ENCODE peak calls at places on chromosome 22, in six cellular contexts. R is lower lobe of right lung, U is brain microvascular endothelial cell, X is GM10248, G is Caco-2, D is heart left ventricle. L is an unnamed sample.

GRCh38 chr22:29702931-29703594 is 16.7 kb upstream of the CABP7 start:
- DNase-seq in R (peak), G (no peak), U (no peak), D (no peak), X (no peak), L (no peak)

GRCh38 chr22:33014621-33015020 is 43.6 kb downstream of the SYN3 start:
- DNase-seq in G (no peak), R (no peak), U (no peak), D (no peak), X (no peak), L (no peak)

GRCh38 chr22:22944268-22944985 is 56.8 kb downstream of the IGLL5 start:
- DNase-seq in G (no peak), D (no peak), R (no peak), U (no peak), X (no peak), L (no peak)

GRCh38 chr22:44389181-44389580 is 76.4 kb upstream of the SHISAL1 start:
- DNase-seq in R (peak), D (no peak), X (no peak), U (no peak), G (no peak), L (no peak)

GRCh38 chr22:32693102-32693501 is 108.4 kb upstream of the TIMP3 start:
- DNase-seq in R (no peak), D (no peak), U (no peak), X (no peak), G (no peak), L (peak)

GRCh38 chr22:47445716-47446290 is 683.4 kb downstream of the TBC1D22A start:
- DNase-seq in U (no peak), G (no peak), X (no peak), D (no peak), R (no peak), L (no peak)

GRCh38 chr22:24809331-24809730 is 3.3 kb downstream of the SGSM1 start:
- DNase-seq in R (no peak), D (no peak), U (no peak), X (no peak), G (no peak), L (no peak)

GRCh38 chr22:17501679-17502285 is 61.5 kb upstream of the SLC25A18 start:
- DNase-seq in U (peak), X (peak), G (peak), D (peak), R (no peak), L (peak)

GRCh38 chr22:29815580-29815979 is 22.5 kb downstream of the ASCC2 start:
- DNase-seq in D (no peak), R (no peak), X (no peak), U (no peak), G (no peak), L (no peak)

GRCh38 chr22:28171135-28171534 is 252.1 kb upstream of the PITPNB start:
- DNase-seq in X (no peak), G (no peak), D (no peak), R (no peak), U (no peak), L (no peak)

GRCh38 chr22:28547132-28547842 is 132.4 kb downstream of the TTC28 start:
- DNase-seq in R (no peak), U (no peak), D (no peak), X (no peak), G (no peak), L (no peak)

GRCh38 chr22:27635852-27636251 is 165.7 kb downstream of the MN1 start:
- DNase-seq in D (no peak), R (no peak), U (no peak), X (no peak), G (no peak), L (no peak)

GRCh38 chr22:40423246-40423753 is 52.9 kb downstream of the SGSM3 start:
- DNase-seq in R (peak), D (no peak), X (no peak), U (no peak), G (no peak), L (no peak)

GRCh38 chr22:44137415-44137814 is 43.3 kb upstream of the PARVG start:
- DNase-seq in U (no peak), D (no peak), R (no peak), X (no peak), G (no peak), L (no peak)

GRCh38 chr22:31151872-31152271 is 8.1 kb upstream of the RNF185 start:
- DNase-seq in U (no peak), X (no peak), G (no peak), D (no peak), R (no peak), L (no peak)

GRCh38 chr22:31153357-31153756 is 6.6 kb upstream of the RNF185 start:
- DNase-seq in X (no peak), R (no peak), D (no peak), G (no peak), U (no peak), L (no peak)

GRCh38 chr22:31150615-31151014 is 9.4 kb upstream of the RNF185 start:
- DNase-seq in D (no peak), R (no peak), X (no peak), U (no peak), G (peak), L (peak)

GRCh38 chr22:31148516-31148915 is 8.2 kb upstream of the PLA2G3 start:
- DNase-seq in U (no peak), R (no peak), X (no peak), D (no peak), G (no peak), L (no peak)

DNA sequence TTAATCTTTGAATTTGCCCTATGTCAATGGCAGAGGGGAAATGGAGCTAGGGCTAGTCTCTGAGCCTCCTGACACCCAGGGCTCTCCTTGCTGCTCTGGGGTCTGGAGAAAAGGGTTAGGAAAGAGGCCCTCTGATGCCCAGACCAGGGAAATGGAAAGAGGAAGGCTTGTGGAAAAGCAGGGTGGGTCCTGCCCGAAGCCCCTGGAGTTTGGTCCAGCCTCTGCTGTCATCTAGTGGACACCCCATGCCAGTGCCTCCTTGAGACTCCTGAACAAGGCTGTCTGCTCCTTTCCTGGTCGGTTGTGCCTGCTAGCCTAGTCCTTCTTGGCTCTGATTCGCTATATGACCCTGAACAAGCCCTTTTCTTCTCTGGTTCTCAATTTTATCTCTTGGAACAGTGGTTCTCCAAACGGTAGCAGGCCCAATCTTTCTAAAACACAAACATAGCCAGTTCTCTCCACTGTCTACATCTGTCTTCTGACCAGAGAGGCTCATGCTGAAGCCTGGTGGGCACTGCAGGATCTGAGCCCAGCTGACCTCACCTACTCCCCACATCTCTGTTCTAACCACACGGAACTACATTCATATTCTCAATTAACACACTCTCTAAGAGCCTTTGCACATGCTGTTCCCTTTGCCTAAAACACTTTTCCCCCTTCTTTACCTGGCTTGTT is 8.8 kb upstream of the PLA2G3 start:
- DNase-seq in U (peak), R (peak), D (peak), X (peak), G (peak), L (peak)
- TF ChIP-seq CTCF in U (peak), R (peak), D (peak), X (peak), G (peak), L (peak)

DNA sequence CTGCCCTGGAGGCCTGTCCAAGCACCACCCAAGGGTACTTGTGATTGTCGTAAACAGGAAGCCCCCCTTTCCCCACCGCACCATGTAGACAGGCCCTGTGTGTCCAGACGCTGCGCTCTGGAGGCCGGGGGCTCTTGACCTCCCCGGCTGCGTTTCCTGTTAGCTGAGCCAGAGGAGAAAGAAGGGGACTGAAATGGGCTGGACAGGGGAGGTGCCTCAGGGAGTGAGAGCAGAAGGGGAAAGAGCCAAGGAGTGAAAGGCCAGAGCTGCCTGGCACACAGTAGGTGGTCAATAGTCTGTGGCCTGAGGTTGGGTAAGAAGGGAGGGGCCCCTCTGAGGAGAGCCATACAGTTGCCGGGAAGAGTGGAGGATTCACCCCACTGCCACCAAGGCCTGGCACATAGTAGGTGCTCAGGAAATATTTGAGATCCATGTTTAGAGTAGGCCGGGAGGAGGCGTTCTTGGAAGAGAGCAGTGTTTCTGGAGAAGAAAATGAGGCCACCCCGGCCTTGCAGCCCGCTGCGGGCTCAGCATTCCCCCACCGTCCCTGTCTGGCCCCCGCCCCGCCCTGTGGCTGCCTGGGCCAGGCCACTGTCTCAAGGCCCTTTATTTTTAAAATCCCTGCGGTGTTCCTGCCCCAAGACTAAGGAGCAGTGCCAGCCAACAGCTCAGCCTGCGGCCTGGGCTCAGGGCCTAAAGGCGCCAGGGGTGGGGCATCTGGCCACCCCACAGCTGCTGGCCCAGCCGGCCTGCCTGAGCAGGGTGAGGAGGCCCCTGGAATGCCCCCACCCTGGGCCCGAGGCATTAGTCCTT is 13.6 kb upstream of the CDC42EP1 start:
- DNase-seq in D (peak), X (no peak), U (no peak), G (no peak), R (peak), L (no peak)
- TF ChIP-seq CTCF in D (no peak), X (no peak), U (peak), G (no peak), R (peak), L (no peak)

DNA sequence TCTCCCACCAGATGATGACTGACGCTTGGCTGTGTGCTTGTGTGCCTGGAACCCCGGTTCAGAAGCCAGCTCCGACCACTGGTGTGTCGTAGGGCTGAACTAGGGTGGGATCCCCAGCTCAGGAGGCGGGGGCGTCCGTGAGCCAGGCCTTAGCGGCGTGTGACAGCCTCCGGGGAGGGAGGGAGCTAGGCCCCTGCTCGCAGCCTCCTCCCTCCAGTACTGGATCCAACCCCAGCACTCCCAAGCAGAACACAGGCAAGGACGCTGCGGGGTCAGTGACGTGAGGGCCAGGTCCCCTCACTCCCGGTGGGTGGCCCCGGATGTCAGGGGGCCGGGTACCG is 410 bp downstream of the PMM1 start:
- DNase-seq in X (peak), R (peak), D (no peak), U (no peak), G (no peak), L (peak)
- TF ChIP-seq CTCF in X (no peak), R (no peak), D (no peak), U (no peak), G (no peak), L (no peak)

DNA sequence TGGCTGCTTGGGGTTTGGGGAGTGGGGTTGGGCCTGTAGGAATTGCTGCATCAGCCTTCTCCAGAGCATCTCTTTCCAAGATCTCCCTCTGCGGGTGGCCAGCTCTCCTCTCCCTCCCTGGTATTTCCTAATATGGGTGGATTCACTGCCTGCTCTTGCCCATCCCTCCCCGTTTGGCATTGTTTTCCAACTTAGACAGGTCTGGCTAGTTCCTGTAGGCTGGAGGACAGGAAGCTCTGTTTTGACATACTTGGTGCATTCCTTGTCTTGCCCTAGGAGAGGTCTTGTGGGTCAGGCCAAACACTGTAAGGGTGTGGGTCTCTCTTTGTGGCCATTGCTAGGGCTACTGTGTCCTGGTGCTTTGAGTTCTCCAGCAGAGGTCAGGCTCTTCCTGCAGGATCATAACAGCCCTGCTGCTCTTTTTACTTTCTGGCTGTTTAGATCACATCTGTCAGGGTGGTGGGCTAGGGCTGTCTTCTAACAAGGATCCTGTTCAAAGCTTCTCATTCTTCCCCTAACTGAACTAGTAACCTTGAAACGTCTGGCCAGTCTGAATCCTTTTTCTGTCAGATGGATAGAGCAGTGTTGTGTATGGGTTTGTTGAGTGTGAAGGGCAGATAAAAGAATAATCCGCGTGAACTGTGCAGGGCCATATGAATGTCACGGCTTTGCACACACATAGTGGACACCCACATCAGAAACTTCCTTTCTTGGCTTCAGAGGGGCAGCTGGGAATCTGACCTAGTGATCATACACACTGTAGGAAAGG is 18.3 kb upstream of the MICALL1 start:
- DNase-seq in R (no peak), G (peak), D (no peak), X (no peak), U (peak), L (no peak)
- TF ChIP-seq CTCF in R (peak), G (peak), D (peak), X (peak), U (peak), L (peak)

DNA sequence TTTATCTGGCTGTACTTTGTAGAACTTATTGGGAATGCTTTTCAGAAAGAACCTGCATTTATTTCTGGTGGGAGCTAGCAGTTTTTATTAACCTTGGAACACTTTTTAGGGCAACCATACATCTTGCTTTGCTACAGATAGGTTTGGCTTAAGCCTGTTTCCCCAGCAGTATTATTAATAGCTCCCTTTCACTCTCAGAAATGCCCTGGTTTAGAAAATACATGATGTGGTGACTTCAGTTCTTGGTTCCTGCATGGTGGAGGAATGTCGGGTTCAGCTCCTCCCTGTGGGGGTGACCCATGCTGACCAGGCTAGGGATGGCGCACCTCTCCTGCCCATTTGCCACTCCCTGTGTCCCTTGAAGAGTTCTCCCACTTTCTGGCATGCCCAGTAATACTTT is 28.2 kb downstream of the ZBED4 start:
- DNase-seq in G (no peak), R (no peak), X (peak), D (no peak), U (no peak), L (no peak)
- TF ChIP-seq CTCF in G (no peak), R (no peak), X (no peak), D (no peak), U (no peak), L (no peak)

GRCh38 chr22:49779226-49779625 is 48.4 kb downstream of the BRD1 start:
- DNase-seq in D (no peak), X (no peak), R (no peak), G (no peak), U (no peak), L (no peak)
- TF ChIP-seq CTCF in D (no peak), X (no peak), R (no peak), G (no peak), U (no peak), L (no peak)

GRCh38 chr22:38462960-38463784 is 4.7 kb upstream of the KDELR3 start:
- DNase-seq in G (no peak), U (no peak), R (no peak), X (no peak), D (peak), L (no peak)
- TF ChIP-seq CTCF in G (no peak), U (no peak), R (no peak), X (no peak), D (no peak), L (no peak)

GRCh38 chr22:30947163-30947820 is 21.3 kb downstream of the MORC2 start:
- DNase-seq in X (no peak), G (no peak), D (peak), R (no peak), U (no peak), L (no peak)
- TF ChIP-seq CTCF in X (no peak), G (no peak), D (no peak), R (no peak), U (no peak), L (no peak)

GRCh38 chr22:49047461-49047860 is 780.2 kb downstream of the BRD1 start:
- DNase-seq in D (no peak), G (no peak), X (no peak), U (peak), R (no peak), L (no peak)

GRCh38 chr22:49048591-49048990 is 779.1 kb downstream of the BRD1 start:
- DNase-seq in R (no peak), U (no peak), D (no peak), X (no peak), G (no peak), L (no peak)

GRCh38 chr22:49046000-49046545 is 781.6 kb downstream of the BRD1 start:
- DNase-seq in X (no peak), R (no peak), U (no peak), D (no peak), G (no peak), L (no peak)

GRCh38 chr22:49045276-49045675 is 782.4 kb downstream of the BRD1 start:
- DNase-seq in X (no peak), U (no peak), G (no peak), R (no peak), D (no peak), L (no peak)

GRCh38 chr22:49046546-49047305 is 780.9 kb downstream of the BRD1 start:
- DNase-seq in U (peak), R (no peak), D (no peak), G (peak), X (no peak), L (peak)
- TF ChIP-seq CTCF in U (peak), R (peak), D (peak), G (peak), X (peak), L (no peak)

GRCh38 chr22:42632096-42632495 is 8.3 kb downstream of the ATP5MGL start:
- DNase-seq in D (no peak), U (no peak), R (no peak), X (no peak), G (peak), L (no peak)
- TF ChIP-seq CTCF in D (peak), U (peak), R (no peak), X (no peak), G (peak), L (peak)

L was measured in Calu3.